ENCODE peak calls at places on chromosomes 6 and 20, in eight cellular contexts. C is Panc1, G is H1, M is cardiac muscle cell, E is body of pancreas, K is endothelial cell of umbilical vein, L is upper lobe of left lung, Z is fibroblast of lung. X is an unnamed sample. For H3K27me3 and H3K4me1, the result is how much of the 10 kb centered on the place peaks cover.

GRCh38 chr6:159969921-159970320 is 1.0 kb downstream of the IGF2R start:
- DNase-seq in C (no peak), G (no peak), M (peak), E (peak), K (peak), L (peak), Z (peak), X (no peak)

GRCh38 chr6:99821164-99821563 is 172.9 kb downstream of the MCHR2 start:
- DNase-seq in C (no peak), G (no peak), M (no peak), E (no peak), K (peak), L (no peak), Z (no peak), X (no peak)

GRCh38 chr20:4190792-4191519 is 175.6 kb upstream of the RNF24 start:
- DNase-seq in C (no peak), G (no peak), M (no peak), E (no peak), K (no peak), L (no peak), Z (no peak), X (no peak)

GRCh38 chr20:51734876-51735499 is 33.2 kb downstream of the ATP9A start:
- DNase-seq in C (no peak), G (no peak), M (no peak), E (no peak), K (no peak), L (no peak), Z (no peak), X (no peak)

GRCh38 chr6:12105271-12105670 is 93.2 kb downstream of the HIVEP1 start:
- DNase-seq in C (no peak), G (no peak), M (no peak), E (no peak), K (no peak), L (no peak), Z (no peak), X (no peak)

GRCh38 chr6:168456907-168457771 is 16.2 kb downstream of the SMOC2 start:
- DNase-seq in C (no peak), G (no peak), M (no peak), E (no peak), K (no peak), L (no peak), Z (no peak), X (no peak)

GRCh38 chr6:158018851-158019361 is 37.2 kb downstream of the SYNJ2 start:
- DNase-seq in C (no peak), G (no peak), M (peak), E (no peak), K (peak), L (no peak), Z (peak), X (no peak)

GRCh38 chr20:17822039-17822438 is 122.3 kb downstream of the BANF2 start:
- DNase-seq in C (no peak), G (no peak), M (peak), E (peak), K (no peak), L (peak), Z (peak), X (no peak)

GRCh38 chr6:36682328-36683144 is 4.0 kb downstream of the CDKN1A start:
- DNase-seq in C (no peak), G (no peak), M (no peak), E (peak), K (no peak), L (peak), Z (no peak), X (peak)

GRCh38 chr6:106858653-106859092 is 115.9 kb downstream of the CD24 start:
- DNase-seq in C (no peak), G (no peak), M (no peak), E (peak), K (no peak), L (no peak), Z (peak), X (no peak)

GRCh38 chr6:77462359-77463307 is 658 bp downstream of the HTR1B start:
- DNase-seq in C (no peak), G (peak), M (peak), E (no peak), K (peak), L (no peak), Z (peak), X (no peak)

GRCh38 chr20:1824834-1825233 is 70.4 kb upstream of the SIRPA start:
- DNase-seq in C (no peak), G (no peak), M (peak), E (no peak), K (peak), L (no peak), Z (no peak), X (no peak)

GRCh38 chr20:34997774-34998173 is 42.1 kb downstream of the MYH7B start:
- DNase-seq in C (no peak), G (no peak), M (no peak), E (no peak), K (no peak), L (no peak), Z (no peak), X (no peak)

GRCh38 chr6:134363323-134364039 is 45.6 kb upstream of the SGK1 start:
- DNase-seq in C (no peak), G (no peak), M (no peak), E (no peak), K (peak), L (no peak), Z (peak), X (no peak)

GRCh38 chr6:7053125-7053784 is 54.5 kb upstream of the RREB1 start:
- DNase-seq in C (no peak), G (no peak), M (no peak), E (no peak), K (no peak), L (no peak), Z (no peak), X (no peak)

GRCh38 chr6:16354692-16355091 is 116.3 kb downstream of the GMPR start:
- DNase-seq in C (no peak), G (no peak), M (no peak), E (no peak), K (no peak), L (no peak), Z (no peak), X (no peak)

DNA sequence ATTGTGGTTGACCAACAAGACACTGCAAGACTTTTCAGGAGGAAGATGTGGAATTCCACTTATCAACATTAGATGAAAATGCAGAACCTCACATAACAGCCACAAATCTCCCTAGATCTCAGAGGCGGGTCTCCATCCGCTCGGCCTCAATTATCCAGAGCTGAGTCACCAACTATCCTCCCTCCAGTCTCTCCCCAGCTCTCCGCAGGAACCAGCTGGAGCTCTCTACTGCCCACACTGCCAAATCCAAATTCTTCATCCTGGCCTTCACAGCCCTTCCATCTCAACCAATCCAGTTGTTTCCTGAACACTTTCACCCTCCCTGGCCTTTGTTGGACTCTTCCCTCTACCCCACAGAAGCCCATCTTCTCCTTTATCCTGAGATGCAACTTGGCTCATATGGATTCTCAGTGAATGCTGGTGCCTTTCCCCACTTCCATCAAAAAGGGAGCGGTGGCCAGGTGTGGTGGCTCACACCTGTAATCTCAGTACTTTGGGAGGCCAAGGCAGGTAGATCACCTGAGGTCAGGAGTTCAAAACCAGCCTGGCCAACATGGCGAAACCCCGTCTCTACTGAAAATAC is 3.5 kb upstream of the TGIF2 start:
- DNase-seq in C (no peak), G (no peak), M (peak), E (no peak), K (no peak), L (no peak), Z (peak), X (no peak)
- TF ChIP-seq CTCF in C (no peak), G (no peak), M (no peak), E (no peak), K (no peak), L (no peak), Z (no peak), X (no peak)

DNA sequence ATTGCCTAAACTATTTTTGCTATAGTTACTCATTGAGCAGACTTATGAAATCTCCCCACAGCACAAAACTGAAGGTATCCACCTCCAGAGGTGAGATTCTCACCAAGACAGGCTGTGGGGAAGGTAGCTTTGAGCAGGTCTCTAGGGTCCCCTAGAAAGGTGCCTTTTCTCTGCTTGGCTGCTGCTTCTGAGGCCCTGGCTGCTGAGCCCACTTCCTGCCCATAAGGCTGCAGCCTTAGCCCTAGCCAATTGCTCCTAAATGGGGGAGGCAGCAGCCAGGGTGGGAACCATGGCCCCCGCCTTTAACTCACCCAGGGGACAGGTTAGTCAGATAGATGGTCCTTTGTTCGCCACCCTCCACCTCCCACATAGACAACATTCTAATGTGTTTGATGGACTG is 3.6 kb downstream of the NT5E start:
- DNase-seq in C (no peak), G (no peak), M (no peak), E (no peak), K (no peak), L (no peak), Z (no peak), X (no peak)
- H3K27me3 ChIP-seq in C (under half), G (under half), M (half or more), E (under half), K (under half), L (under half), Z (under half), X (under half)

GRCh38 chr20:32470025-32470861 is 112.1 kb downstream of the ASXL1 start:
- DNase-seq in C (no peak), G (peak), M (peak), E (peak), K (peak), L (peak), Z (peak), X (peak)
- H3K4me1 ChIP-seq in C (under half), G (under half), M (under half), E (half or more), K (half or more), L (half or more), Z (under half), X (under half)

GRCh38 chr20:6471110-6471647 is 296.3 kb upstream of the BMP2 start:
- DNase-seq in C (no peak), G (no peak), M (no peak), E (no peak), K (no peak), L (no peak), Z (no peak), X (no peak)
- TF ChIP-seq CTCF in C (no peak), G (no peak), M (no peak), E (no peak), K (no peak), L (no peak), Z (no peak), X (no peak)

GRCh38 chr6:101401792-101402617 is 8.5 kb downstream of the GRIK2 start:
- DNase-seq in C (no peak), G (peak), M (peak), E (no peak), K (no peak), L (no peak), Z (peak), X (no peak)
- H3K27me3 ChIP-seq in C (under half), G (under half), M (half or more), E (under half), K (under half), L (under half), Z (under half), X (under half)

DNA sequence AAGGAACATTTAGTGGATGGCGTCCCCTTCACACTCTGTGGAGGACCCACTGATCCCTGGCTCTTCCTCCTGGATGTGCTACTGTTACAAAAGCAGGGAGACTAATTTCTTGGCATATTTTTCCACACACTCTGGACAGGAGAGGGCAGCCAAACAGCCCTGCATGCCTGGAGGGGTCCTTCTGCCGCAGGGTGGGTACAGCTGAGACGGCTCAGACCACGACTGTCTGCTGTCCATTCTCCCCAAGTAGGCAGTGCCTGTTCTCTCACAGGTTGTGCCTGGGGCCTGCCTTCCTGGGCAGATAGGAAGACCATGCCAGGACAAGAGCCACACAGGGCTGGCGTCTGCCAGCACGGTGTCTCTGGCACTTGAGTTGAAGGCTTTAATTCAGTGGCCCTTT is 260.1 kb downstream of the FOXC1 start:
- DNase-seq in C (no peak), G (no peak), M (no peak), E (no peak), K (no peak), L (no peak), Z (no peak), X (no peak)
- H3K4me1 ChIP-seq in C (under half), G (under half), M (half or more), E (under half), K (under half), L (under half), Z (under half), X (under half)

GRCh38 chr20:33291830-33292355 is 8.9 kb downstream of the BPIFB1 start:
- DNase-seq in C (peak), G (peak), M (peak), E (peak), K (peak), L (peak), Z (no peak), X (peak)
- TF ChIP-seq CTCF in C (peak), G (peak), M (peak), E (peak), K (peak), L (peak), Z (peak), X (peak)

DNA sequence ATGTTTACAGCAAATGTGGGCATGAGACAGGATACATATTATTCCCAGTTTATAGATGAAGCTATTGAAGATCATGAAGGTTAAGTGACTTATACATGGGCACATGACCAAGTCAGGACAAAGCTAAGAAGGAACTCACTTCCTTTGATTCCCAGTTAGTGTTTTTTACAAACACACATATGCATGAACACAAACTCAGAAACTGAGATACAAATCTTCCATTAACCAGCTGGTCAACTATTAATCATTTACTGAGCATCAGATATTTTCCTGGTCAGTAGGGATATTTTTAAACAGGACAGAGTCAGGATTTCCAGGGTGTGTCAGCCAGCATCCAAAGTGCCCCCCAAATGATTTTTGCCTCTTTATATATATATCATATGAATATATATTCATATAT is 222.2 kb downstream of the OGFRL1 start:
- DNase-seq in C (no peak), G (no peak), M (no peak), E (no peak), K (peak), L (no peak), Z (no peak), X (no peak)
- H3K27me3 ChIP-seq in C (under half), G (under half), M (under half), E (under half), K (under half), L (under half), Z (under half), X (under half)

GRCh38 chr20:38591484-38592410 is 9.9 kb upstream of the ARHGAP40 start:
- DNase-seq in C (no peak), G (no peak), M (no peak), E (no peak), K (no peak), L (no peak), Z (no peak), X (no peak)

GRCh38 chr20:38588303-38588702 is 7.3 kb downstream of the ADIG start:
- DNase-seq in C (no peak), G (no peak), M (no peak), E (no peak), K (no peak), L (no peak), Z (no peak), X (no peak)

GRCh38 chr20:38590682-38591483 is 9.9 kb downstream of the ADIG start:
- DNase-seq in C (no peak), G (no peak), M (no peak), E (no peak), K (no peak), L (no peak), Z (no peak), X (no peak)

GRCh38 chr20:38589967-38590681 is 9.1 kb downstream of the ADIG start:
- DNase-seq in C (no peak), G (no peak), M (no peak), E (no peak), K (no peak), L (no peak), Z (no peak), X (no peak)

DNA sequence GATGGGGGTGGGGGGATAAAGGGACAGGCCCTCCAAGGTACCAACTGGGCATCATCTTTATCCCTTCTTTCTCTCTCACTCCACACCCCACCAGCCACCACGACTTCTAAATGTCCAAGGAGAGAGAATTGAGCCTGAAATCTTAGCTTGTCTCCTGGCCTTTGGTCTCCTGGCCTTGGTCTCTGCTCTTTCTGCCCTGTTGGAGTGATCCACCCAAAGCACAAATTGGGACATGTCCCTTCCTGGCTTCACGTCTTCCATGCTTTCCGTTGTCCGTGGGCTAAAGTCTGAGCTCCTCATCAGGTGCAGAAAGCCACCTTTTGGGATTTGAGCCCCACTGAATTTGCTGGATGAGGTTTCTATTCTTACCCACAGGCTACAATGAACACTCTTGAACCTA is 8.4 kb downstream of the ADIG start:
- DNase-seq in C (no peak), G (no peak), M (no peak), E (no peak), K (no peak), L (no peak), Z (no peak), X (no peak)
- H3K4me1 ChIP-seq in C (under half), G (under half), M (under half), E (under half), K (under half), L (under half), Z (under half), X (under half)